ENCODE peak calls at places on chromosomes 4 and X, in ten cellular contexts. One of them, this sample, is unnamed.

GRCh38 chr4:165031436-165032211 is at the start of gene TRIM60:
- DNase-seq in neural crest cell: no peak
- DNase-seq in PC-3: no peak
- DNase-seq in A549: no peak
- DNase-seq in B cell: no peak
- DNase-seq in type B pancreatic cell: no peak
- DNase-seq in Calu3: no peak
- DNase-seq in cardiac muscle cell: no peak
- DNase-seq in transverse colon: no peak
- DNase-seq in breast epithelium: no peak
- DNase-seq in this sample: no peak

GRCh38 chr4:184705692-184706091 is 28.2 kb downstream of the CENPU start:
- DNase-seq in cardiac muscle cell: no peak
- DNase-seq in A549: no peak
- DNase-seq in breast epithelium: no peak
- DNase-seq in neural crest cell: no peak
- DNase-seq in B cell: no peak
- DNase-seq in transverse colon: no peak
- DNase-seq in Calu3: no peak
- DNase-seq in type B pancreatic cell: no peak
- DNase-seq in PC-3: no peak
- DNase-seq in this sample: no peak

GRCh38 chr4:81622474-81623198 is 150.9 kb upstream of the RASGEF1B start:
- DNase-seq in transverse colon: no peak
- DNase-seq in neural crest cell: no peak
- DNase-seq in PC-3: no peak
- DNase-seq in breast epithelium: no peak
- DNase-seq in B cell: no peak
- DNase-seq in Calu3: no peak
- DNase-seq in A549: no peak
- DNase-seq in cardiac muscle cell: no peak
- DNase-seq in type B pancreatic cell: no peak
- DNase-seq in this sample: no peak

GRCh38 chr4:120082286-120082685 is 15.6 kb upstream of the MAD2L1 start:
- DNase-seq in neural crest cell: no peak
- DNase-seq in type B pancreatic cell: no peak
- DNase-seq in A549: no peak
- DNase-seq in breast epithelium: no peak
- DNase-seq in cardiac muscle cell: no peak
- DNase-seq in B cell: no peak
- DNase-seq in Calu3: no peak
- DNase-seq in transverse colon: no peak
- DNase-seq in PC-3: no peak
- DNase-seq in this sample: no peak

GRCh38 chrX:149043401-149043800 is 461.7 kb downstream of the IDS start:
- DNase-seq in transverse colon: no peak
- DNase-seq in PC-3: no peak
- DNase-seq in type B pancreatic cell: no peak
- DNase-seq in cardiac muscle cell: no peak
- DNase-seq in neural crest cell: no peak
- DNase-seq in breast epithelium: no peak
- DNase-seq in Calu3: no peak
- DNase-seq in B cell: no peak
- DNase-seq in A549: no peak
- DNase-seq in this sample: no peak

GRCh38 chrX:47573334-47574095 is 8.7 kb upstream of the TIMP1 start:
- DNase-seq in transverse colon: peak; percentile 47
- DNase-seq in type B pancreatic cell: no peak
- DNase-seq in B cell: no peak
- DNase-seq in PC-3: peak; percentile 66
- DNase-seq in breast epithelium: no peak
- DNase-seq in A549: no peak
- DNase-seq in cardiac muscle cell: peak; percentile 84
- DNase-seq in Calu3: no peak
- DNase-seq in neural crest cell: no peak
- DNase-seq in this sample: no peak

GRCh38 chrX:39814391-39814790 is 283.4 kb downstream of the BCOR start:
- DNase-seq in Calu3: peak; percentile 13
- DNase-seq in breast epithelium: no peak
- DNase-seq in neural crest cell: no peak
- DNase-seq in cardiac muscle cell: peak; percentile 40
- DNase-seq in B cell: no peak
- DNase-seq in A549: no peak
- DNase-seq in type B pancreatic cell: no peak
- DNase-seq in transverse colon: peak; percentile 27
- DNase-seq in PC-3: peak; percentile 38
- DNase-seq in this sample: no peak

GRCh38 chr4:185726931-185727330 is 85.1 kb downstream of the SORBS2 start:
- DNase-seq in transverse colon: peak; percentile 24
- DNase-seq in breast epithelium: no peak
- DNase-seq in PC-3: no peak
- DNase-seq in cardiac muscle cell: no peak
- DNase-seq in Calu3: no peak
- DNase-seq in type B pancreatic cell: no peak
- DNase-seq in A549: no peak
- DNase-seq in neural crest cell: no peak
- DNase-seq in B cell: no peak
- DNase-seq in this sample: no peak

GRCh38 chr4:123327346-123327745 is 69.2 kb upstream of the SPRY1 start:
- DNase-seq in breast epithelium: no peak
- DNase-seq in A549: no peak
- DNase-seq in neural crest cell: no peak
- DNase-seq in cardiac muscle cell: no peak
- DNase-seq in type B pancreatic cell: no peak
- DNase-seq in PC-3: no peak
- DNase-seq in B cell: no peak
- DNase-seq in Calu3: no peak
- DNase-seq in transverse colon: no peak
- DNase-seq in this sample: no peak

GRCh38 chr4:120841580-120841979 is 80.9 kb downstream of the PRDM5 start:
- DNase-seq in B cell: no peak
- DNase-seq in breast epithelium: no peak
- DNase-seq in PC-3: no peak
- DNase-seq in type B pancreatic cell: no peak
- DNase-seq in cardiac muscle cell: peak; percentile 29
- DNase-seq in neural crest cell: no peak
- DNase-seq in Calu3: no peak
- DNase-seq in transverse colon: no peak
- DNase-seq in A549: no peak
- DNase-seq in this sample: no peak

GRCh38 chrX:76183289-76184057 is 10.6 kb downstream of the PBDC1 start:
- DNase-seq in PC-3: peak; percentile 6
- DNase-seq in type B pancreatic cell: no peak
- DNase-seq in breast epithelium: no peak
- DNase-seq in Calu3: no peak
- DNase-seq in transverse colon: no peak
- DNase-seq in cardiac muscle cell: peak; percentile 67
- DNase-seq in B cell: no peak
- DNase-seq in A549: no peak
- DNase-seq in neural crest cell: no peak
- DNase-seq in this sample: no peak

GRCh38 chr4:28788929-28789490 is 1928.4 kb downstream of the STIM2 start:
- DNase-seq in cardiac muscle cell: no peak
- DNase-seq in transverse colon: no peak
- DNase-seq in breast epithelium: no peak
- DNase-seq in PC-3: peak; percentile 35
- DNase-seq in type B pancreatic cell: no peak
- DNase-seq in A549: no peak
- DNase-seq in B cell: no peak
- DNase-seq in neural crest cell: no peak
- DNase-seq in Calu3: no peak
- DNase-seq in this sample: no peak
- TF ChIP-seq CTCF in cardiac muscle cell: no peak
- TF ChIP-seq CTCF in transverse colon: no peak
- TF ChIP-seq CTCF in breast epithelium: no peak
- TF ChIP-seq CTCF in PC-3: no peak
- TF ChIP-seq CTCF in type B pancreatic cell: no peak
- TF ChIP-seq CTCF in A549: no peak
- TF ChIP-seq CTCF in B cell: no peak
- TF ChIP-seq CTCF in neural crest cell: no peak
- TF ChIP-seq CTCF in Calu3: no peak
- TF ChIP-seq CTCF in this sample: no peak

GRCh38 chr4:6043843-6044242 is 25.6 kb upstream of the C4orf50 start:
- DNase-seq in cardiac muscle cell: no peak
- DNase-seq in A549: no peak
- DNase-seq in Calu3: no peak
- DNase-seq in transverse colon: no peak
- DNase-seq in neural crest cell: no peak
- DNase-seq in type B pancreatic cell: no peak
- DNase-seq in B cell: no peak
- DNase-seq in breast epithelium: no peak
- DNase-seq in PC-3: no peak
- DNase-seq in this sample: no peak

GRCh38 chr4:6046526-6047129 is 28.4 kb upstream of the C4orf50 start:
- DNase-seq in A549: no peak
- DNase-seq in neural crest cell: no peak
- DNase-seq in transverse colon: no peak
- DNase-seq in type B pancreatic cell: no peak
- DNase-seq in PC-3: no peak
- DNase-seq in breast epithelium: no peak
- DNase-seq in Calu3: no peak
- DNase-seq in B cell: no peak
- DNase-seq in cardiac muscle cell: no peak
- DNase-seq in this sample: no peak

GRCh38 chr4:6043188-6043587 is 25.0 kb upstream of the C4orf50 start:
- DNase-seq in A549: no peak
- DNase-seq in Calu3: no peak
- DNase-seq in transverse colon: no peak
- DNase-seq in B cell: no peak
- DNase-seq in breast epithelium: no peak
- DNase-seq in neural crest cell: no peak
- DNase-seq in PC-3: no peak
- DNase-seq in type B pancreatic cell: no peak
- DNase-seq in cardiac muscle cell: no peak
- DNase-seq in this sample: no peak

GRCh38 chr4:6044276-6044675 is 26.0 kb upstream of the C4orf50 start:
- DNase-seq in transverse colon: no peak
- DNase-seq in PC-3: no peak
- DNase-seq in A549: no peak
- DNase-seq in type B pancreatic cell: no peak
- DNase-seq in B cell: no peak
- DNase-seq in Calu3: no peak
- DNase-seq in cardiac muscle cell: no peak
- DNase-seq in breast epithelium: no peak
- DNase-seq in neural crest cell: no peak
- DNase-seq in this sample: no peak

DNA sequence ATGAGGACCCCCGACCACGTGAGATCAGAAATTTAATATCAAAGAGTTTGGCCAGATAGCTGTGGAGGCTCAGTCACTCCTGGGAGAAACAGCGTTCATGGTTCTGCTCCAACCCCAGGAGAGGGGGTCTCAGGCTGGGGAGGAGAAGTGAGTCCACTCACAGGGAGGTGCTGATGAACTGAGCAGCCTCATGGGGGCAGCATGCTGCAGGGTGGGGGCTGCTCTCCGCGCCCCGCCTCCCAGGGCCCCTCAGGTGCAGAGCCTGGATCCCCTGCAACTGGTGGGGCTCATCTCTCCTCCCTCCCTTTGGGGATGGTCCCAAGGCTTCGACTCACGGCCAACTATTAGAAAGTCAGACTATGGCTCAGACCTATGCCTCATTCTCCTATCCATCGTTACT is 26.6 kb upstream of the C4orf50 start:
- DNase-seq in PC-3: no peak
- DNase-seq in type B pancreatic cell: no peak
- DNase-seq in breast epithelium: no peak
- DNase-seq in Calu3: no peak
- DNase-seq in cardiac muscle cell: no peak
- DNase-seq in transverse colon: no peak
- DNase-seq in A549: no peak
- DNase-seq in B cell: no peak
- DNase-seq in neural crest cell: no peak
- DNase-seq in this sample: no peak
- TF ChIP-seq CTCF in PC-3: no peak
- TF ChIP-seq CTCF in type B pancreatic cell: no peak
- TF ChIP-seq CTCF in breast epithelium: no peak
- TF ChIP-seq CTCF in Calu3: no peak
- TF ChIP-seq CTCF in cardiac muscle cell: no peak
- TF ChIP-seq CTCF in transverse colon: no peak
- TF ChIP-seq CTCF in A549: no peak
- TF ChIP-seq CTCF in B cell: no peak
- TF ChIP-seq CTCF in neural crest cell: no peak
- TF ChIP-seq CTCF in this sample: no peak

DNA sequence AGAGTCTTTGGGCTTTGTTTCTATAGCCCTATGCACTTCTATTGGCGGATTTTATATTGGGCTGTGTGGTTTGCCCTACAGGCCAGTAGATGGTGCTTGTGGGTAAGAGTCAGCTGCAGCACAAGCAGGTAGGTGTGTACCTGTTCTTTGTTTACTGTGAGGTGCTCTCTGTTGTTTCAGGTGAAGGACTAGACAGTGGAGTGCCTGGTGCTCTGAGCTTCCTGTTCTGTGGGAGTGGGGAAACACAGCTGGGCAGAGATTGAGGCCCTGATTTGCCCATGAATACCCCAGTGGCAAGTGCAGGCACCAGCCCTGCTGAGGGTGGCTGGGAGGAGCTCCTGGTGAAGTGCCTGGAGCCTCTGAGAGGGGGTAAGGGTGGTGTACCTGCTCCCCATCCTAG is 26.3 kb upstream of the UCP1 start:
- DNase-seq in Calu3: peak; percentile 39
- DNase-seq in type B pancreatic cell: no peak
- DNase-seq in transverse colon: peak; percentile 41
- DNase-seq in A549: peak; percentile 25
- DNase-seq in B cell: peak; percentile 48
- DNase-seq in PC-3: peak; percentile 61
- DNase-seq in neural crest cell: no peak
- DNase-seq in breast epithelium: no peak
- DNase-seq in cardiac muscle cell: peak; percentile 30
- DNase-seq in this sample: no peak
- TF ChIP-seq CTCF in Calu3: peak; percentile 63
- TF ChIP-seq CTCF in type B pancreatic cell: peak; percentile 53
- TF ChIP-seq CTCF in transverse colon: peak; percentile 52
- TF ChIP-seq CTCF in A549: peak; percentile 51
- TF ChIP-seq CTCF in B cell: peak; percentile 62
- TF ChIP-seq CTCF in PC-3: peak; percentile 66
- TF ChIP-seq CTCF in neural crest cell: no peak
- TF ChIP-seq CTCF in breast epithelium: no peak
- TF ChIP-seq CTCF in cardiac muscle cell: peak; percentile 49
- TF ChIP-seq CTCF in this sample: no peak

GRCh38 chr4:72283357-72283756 is 251.6 kb downstream of the NPFFR2 start:
- DNase-seq in PC-3: peak; percentile 19
- DNase-seq in type B pancreatic cell: no peak
- DNase-seq in cardiac muscle cell: no peak
- DNase-seq in A549: no peak
- DNase-seq in B cell: no peak
- DNase-seq in Calu3: no peak
- DNase-seq in breast epithelium: no peak
- DNase-seq in transverse colon: no peak
- DNase-seq in neural crest cell: no peak
- DNase-seq in this sample: no peak
- TF ChIP-seq CTCF in PC-3: peak; percentile 28
- TF ChIP-seq CTCF in type B pancreatic cell: peak; percentile 25
- TF ChIP-seq CTCF in cardiac muscle cell: no peak
- TF ChIP-seq CTCF in A549: no peak
- TF ChIP-seq CTCF in B cell: no peak
- TF ChIP-seq CTCF in Calu3: no peak
- TF ChIP-seq CTCF in breast epithelium: no peak
- TF ChIP-seq CTCF in transverse colon: no peak
- TF ChIP-seq CTCF in neural crest cell: peak; percentile 15
- TF ChIP-seq CTCF in this sample: peak; percentile 13